ENCODE peak calls at places on chromosome 5, in seven cellular contexts. O is GM12878, Y is SK-N-SH, G is K562, J is H1, E is HCT116, P is HepG2. S is an unnamed sample.

GRCh38 chr5:10202089-10202753 is 47.5 kb downstream of the ATPSCKMT start:
- DNase-seq in O (no peak), Y (no peak), G (no peak), J (no peak), E (no peak), P (no peak), S (no peak)

GRCh38 chr5:169067641-169068316 is 233.2 kb downstream of the SLIT3 start:
- DNase-seq in O (no peak), Y (no peak), G (no peak), J (no peak), E (no peak), P (no peak), S (no peak)

GRCh38 chr5:92560698-92561361 is 1020.2 kb downstream of the NR2F1-AS1 start:
- DNase-seq in O (no peak), Y (no peak), G (no peak), J (peak), E (peak), P (no peak), S (no peak)

GRCh38 chr5:150130493-150130922 is 25.1 kb downstream of the PDGFRB start:
- DNase-seq in O (no peak), Y (no peak), G (no peak), J (no peak), E (no peak), P (no peak), S (no peak)

GRCh38 chr5:11046160-11046559 is 285.1 kb upstream of the DAP start:
- DNase-seq in O (no peak), Y (no peak), G (no peak), J (no peak), E (no peak), P (no peak), S (peak)

GRCh38 chr5:130652178-130652577 is 512.9 kb downstream of the HINT1 start:
- DNase-seq in O (no peak), Y (no peak), G (no peak), J (no peak), E (peak), P (no peak), S (no peak)

GRCh38 chr5:68240771-68241170 is 25.2 kb downstream of the PIK3R1 start:
- DNase-seq in O (no peak), Y (peak), G (no peak), J (no peak), E (no peak), P (no peak), S (no peak)

GRCh38 chr5:123285122-123286011 is 137.8 kb downstream of the CEP120 start:
- DNase-seq in O (no peak), Y (peak), G (no peak), J (no peak), E (no peak), P (no peak), S (peak)

GRCh38 chr5:142864293-142865260 is 94.4 kb downstream of the ARHGAP26 start:
- DNase-seq in O (no peak), Y (no peak), G (no peak), J (no peak), E (no peak), P (no peak), S (no peak)

GRCh38 chr5:83475540-83476469 is 4.3 kb downstream of the VCAN start:
- DNase-seq in O (no peak), Y (no peak), G (no peak), J (no peak), E (no peak), P (peak), S (no peak)

GRCh38 chr5:178214160-178214803 is 9.9 kb downstream of the HNRNPAB start:
- DNase-seq in O (no peak), Y (no peak), G (no peak), J (no peak), E (no peak), P (no peak), S (no peak)

GRCh38 chr5:58922392-58923171 is 339.7 kb downstream of the RAB3C start:
- DNase-seq in O (no peak), Y (no peak), G (no peak), J (no peak), E (no peak), P (no peak), S (peak)

GRCh38 chr5:140806834-140807775 is at the start of gene PCDHA4:
- DNase-seq in O (no peak), Y (peak), G (peak), J (no peak), E (no peak), P (peak), S (peak)

GRCh38 chr5:66134407-66134843 is 9.7 kb upstream of the SREK1 start:
- DNase-seq in O (no peak), Y (no peak), G (no peak), J (no peak), E (no peak), P (no peak), S (no peak)

GRCh38 chr5:116507051-116507537 is 67.5 kb downstream of the SEMA6A start:
- DNase-seq in O (no peak), Y (no peak), G (no peak), J (no peak), E (no peak), P (no peak), S (no peak)

GRCh38 chr5:179135006-179135405 is 74.8 kb downstream of the ZNF354C start:
- DNase-seq in O (no peak), Y (no peak), G (no peak), J (no peak), E (no peak), P (no peak), S (no peak)

DNA sequence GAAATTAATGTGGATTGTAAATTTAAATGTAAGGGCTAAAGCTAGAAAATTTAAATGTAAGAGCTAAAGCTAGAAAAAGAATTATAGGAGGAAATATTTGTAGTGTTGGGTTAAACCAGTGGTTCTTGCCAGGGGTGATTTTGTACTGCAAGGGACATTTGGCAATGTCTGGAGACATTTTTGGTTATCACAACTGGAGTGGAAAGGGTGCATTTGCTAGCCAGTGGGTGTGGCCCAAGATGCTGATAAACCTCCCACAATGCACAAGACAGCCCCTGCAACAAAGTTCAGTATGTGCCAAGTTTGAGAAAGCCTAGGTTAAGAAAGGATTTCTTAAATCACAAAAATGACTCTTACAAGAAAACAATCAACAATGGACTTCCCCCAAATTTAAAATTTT is 31.6 kb upstream of the ELL2 start:
- DNase-seq in O (no peak), Y (no peak), G (peak), J (no peak), E (no peak), P (no peak), S (no peak)
- TF ChIP-seq JUND in O (no peak), Y (no peak), G (no peak), J (no peak), E (no peak), P (no peak), S (no peak)

GRCh38 chr5:156950716-156951115 is 12.3 kb downstream of the TIMD4 start:
- DNase-seq in O (no peak), Y (no peak), G (no peak), J (no peak), E (no peak), P (no peak), S (no peak)
- TF ChIP-seq JUND in O (no peak), Y (no peak), G (no peak), J (no peak), E (no peak), P (no peak), S (no peak)

DNA sequence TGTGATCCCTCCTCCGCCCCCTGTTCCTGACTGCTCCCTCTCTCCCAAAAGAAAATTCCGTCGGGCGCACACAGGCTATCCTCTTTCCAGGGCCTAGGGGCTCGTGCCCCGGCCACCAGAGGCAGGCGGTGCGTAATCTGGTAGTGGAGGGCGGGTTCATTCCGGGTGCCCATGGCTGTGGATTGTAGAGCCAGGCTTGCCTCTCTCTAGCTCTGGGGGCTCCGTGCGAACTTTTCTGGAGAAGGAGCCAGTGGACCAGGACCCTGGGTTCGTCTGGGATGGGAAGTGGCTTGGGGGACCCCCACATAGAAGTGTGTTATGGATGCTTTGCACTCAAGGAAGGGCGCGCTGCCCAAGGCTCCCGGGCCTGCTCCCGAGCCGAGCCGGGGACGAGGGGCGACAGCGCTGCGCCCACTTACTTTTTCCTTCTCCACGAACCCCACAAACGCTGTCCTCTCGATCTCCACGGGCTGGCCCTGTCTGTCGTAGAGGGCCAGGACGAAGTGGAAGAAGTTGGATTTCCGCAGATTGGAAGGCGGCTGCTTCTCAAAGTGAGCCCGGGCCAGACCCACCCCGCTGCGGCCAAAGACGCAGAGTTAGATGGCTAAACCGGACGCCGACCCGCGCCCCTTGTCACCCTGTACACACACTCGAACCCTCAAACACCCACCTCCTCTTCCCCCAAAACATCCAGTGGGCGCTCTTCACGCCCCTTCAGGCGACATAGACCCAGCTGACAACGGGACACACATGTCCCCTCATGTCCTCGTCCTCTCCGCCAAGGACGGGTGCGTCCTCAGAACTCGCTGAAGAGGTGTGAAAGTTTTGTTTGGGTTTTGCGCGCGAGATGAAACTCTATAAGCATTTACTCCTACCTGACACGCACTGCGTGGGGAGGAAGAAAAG is 2.9 kb downstream of the EBF1 start:
- DNase-seq in O (no peak), Y (no peak), G (no peak), J (no peak), E (no peak), P (no peak), S (no peak)
- TF ChIP-seq JUND in O (no peak), Y (no peak), G (no peak), J (no peak), E (no peak), P (no peak), S (no peak)

GRCh38 chr5:57298295-57298984 is 124.6 kb downstream of the GPBP1 start:
- DNase-seq in O (peak), Y (peak), G (peak), J (no peak), E (peak), P (peak), S (peak)

GRCh38 chr5:57302164-57302563 is 128.3 kb downstream of the GPBP1 start:
- DNase-seq in O (peak), Y (no peak), G (no peak), J (no peak), E (peak), P (peak), S (no peak)

GRCh38 chr5:57302643-57303042 is 128.8 kb downstream of the GPBP1 start:
- DNase-seq in O (no peak), Y (no peak), G (no peak), J (no peak), E (no peak), P (no peak), S (no peak)

GRCh38 chr5:57299945-57300344 is 126.1 kb downstream of the GPBP1 start:
- DNase-seq in O (no peak), Y (no peak), G (no peak), J (no peak), E (no peak), P (no peak), S (no peak)

DNA sequence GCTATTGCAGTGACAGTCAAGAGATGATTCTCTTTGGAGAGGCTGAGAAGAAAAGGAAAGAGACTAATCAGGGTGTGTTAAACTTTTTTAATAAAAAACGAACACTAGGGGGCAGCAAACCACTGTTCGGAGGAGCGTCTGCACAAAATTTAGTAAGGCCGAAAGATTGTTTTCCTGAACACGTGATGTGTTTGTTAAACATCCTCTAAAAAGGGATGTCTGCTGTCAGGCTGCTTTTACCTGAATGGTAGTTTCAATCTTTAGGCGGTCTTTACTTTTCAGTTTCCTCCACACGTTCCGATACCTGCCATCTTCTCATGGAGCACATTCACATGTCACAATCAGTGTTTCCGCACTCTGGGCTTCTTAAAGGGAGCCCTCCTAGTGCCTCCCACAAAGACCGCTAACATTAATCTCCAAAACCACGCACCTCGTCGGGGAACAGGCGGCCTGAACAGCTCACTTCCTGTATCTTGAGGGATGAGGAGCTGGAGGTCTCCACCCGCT is 125.2 kb downstream of the GPBP1 start:
- DNase-seq in O (peak), Y (peak), G (peak), J (no peak), E (peak), P (peak), S (peak)
- TF ChIP-seq JUND in O (no peak), Y (no peak), G (no peak), J (no peak), E (no peak), P (no peak), S (no peak)

GRCh38 chr5:54388811-54389210 is 66.7 kb upstream of the HSPB3 start:
- DNase-seq in O (no peak), Y (no peak), G (no peak), J (no peak), E (no peak), P (no peak), S (no peak)

GRCh38 chr5:54390015-54390414 is 65.5 kb upstream of the HSPB3 start:
- DNase-seq in O (no peak), Y (no peak), G (peak), J (no peak), E (peak), P (no peak), S (peak)

GRCh38 chr5:54387659-54388232 is 67.8 kb upstream of the HSPB3 start:
- DNase-seq in O (no peak), Y (no peak), G (no peak), J (no peak), E (no peak), P (no peak), S (no peak)

GRCh38 chr5:54388411-54388810 is 67.1 kb upstream of the HSPB3 start:
- DNase-seq in O (no peak), Y (no peak), G (no peak), J (no peak), E (no peak), P (no peak), S (no peak)

DNA sequence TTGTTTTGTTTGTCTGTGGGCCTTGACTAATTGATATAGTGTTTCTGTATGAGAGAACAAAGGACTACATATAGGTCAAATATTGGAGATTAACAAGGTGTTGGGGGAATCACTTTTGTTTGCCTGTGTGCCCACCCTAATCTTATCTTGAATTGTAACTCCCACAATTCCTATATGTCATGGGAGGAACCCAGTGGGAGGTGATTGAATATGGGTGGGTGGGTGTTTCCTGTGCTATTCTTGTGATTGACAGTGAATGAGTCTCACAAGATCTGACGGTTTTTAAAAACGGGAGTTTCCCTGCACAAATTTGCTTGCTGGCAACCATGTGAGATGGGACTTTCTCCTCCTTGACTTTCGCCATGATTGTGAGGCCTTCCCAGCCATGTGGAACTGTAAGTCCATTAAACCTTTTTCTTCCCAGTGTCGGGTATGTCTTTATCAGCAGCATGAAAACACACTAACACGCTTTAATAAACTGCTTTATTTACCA is 64.9 kb upstream of the HSPB3 start:
- DNase-seq in O (no peak), Y (no peak), G (no peak), J (no peak), E (no peak), P (no peak), S (no peak)
- TF ChIP-seq JUND in O (no peak), Y (no peak), G (no peak), J (no peak), E (no peak), P (no peak), S (no peak)

DNA sequence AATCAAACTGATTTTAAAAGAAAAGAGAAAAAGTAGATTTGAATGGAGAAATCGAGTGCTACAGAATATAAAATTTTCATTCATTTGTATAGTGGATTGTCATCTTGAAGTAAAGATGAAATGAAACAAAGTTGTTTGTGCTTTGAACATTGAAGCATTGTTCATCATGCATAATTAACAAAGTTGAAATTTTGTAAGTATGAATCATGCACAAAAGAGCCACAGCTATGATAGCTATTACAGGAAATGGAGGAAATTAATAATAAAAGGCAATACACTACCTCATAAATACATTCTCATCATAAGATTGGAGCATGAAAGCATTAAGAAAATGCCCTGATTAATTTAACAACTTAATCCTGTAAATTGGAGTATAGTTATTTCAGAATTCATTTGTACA is 153.4 kb upstream of the TLX3 start:
- DNase-seq in O (no peak), Y (no peak), G (no peak), J (no peak), E (no peak), P (no peak), S (no peak)
- TF ChIP-seq JUND in O (no peak), Y (peak), G (no peak), J (no peak), E (no peak), P (no peak), S (no peak)

GRCh38 chr5:42900734-42901133 is 89.0 kb upstream of the SELENOP start:
- DNase-seq in O (no peak), Y (no peak), G (no peak), J (no peak), E (no peak), P (no peak), S (no peak)
- TF ChIP-seq JUND in O (no peak), Y (no peak), G (no peak), J (no peak), E (no peak), P (no peak), S (no peak)

DNA sequence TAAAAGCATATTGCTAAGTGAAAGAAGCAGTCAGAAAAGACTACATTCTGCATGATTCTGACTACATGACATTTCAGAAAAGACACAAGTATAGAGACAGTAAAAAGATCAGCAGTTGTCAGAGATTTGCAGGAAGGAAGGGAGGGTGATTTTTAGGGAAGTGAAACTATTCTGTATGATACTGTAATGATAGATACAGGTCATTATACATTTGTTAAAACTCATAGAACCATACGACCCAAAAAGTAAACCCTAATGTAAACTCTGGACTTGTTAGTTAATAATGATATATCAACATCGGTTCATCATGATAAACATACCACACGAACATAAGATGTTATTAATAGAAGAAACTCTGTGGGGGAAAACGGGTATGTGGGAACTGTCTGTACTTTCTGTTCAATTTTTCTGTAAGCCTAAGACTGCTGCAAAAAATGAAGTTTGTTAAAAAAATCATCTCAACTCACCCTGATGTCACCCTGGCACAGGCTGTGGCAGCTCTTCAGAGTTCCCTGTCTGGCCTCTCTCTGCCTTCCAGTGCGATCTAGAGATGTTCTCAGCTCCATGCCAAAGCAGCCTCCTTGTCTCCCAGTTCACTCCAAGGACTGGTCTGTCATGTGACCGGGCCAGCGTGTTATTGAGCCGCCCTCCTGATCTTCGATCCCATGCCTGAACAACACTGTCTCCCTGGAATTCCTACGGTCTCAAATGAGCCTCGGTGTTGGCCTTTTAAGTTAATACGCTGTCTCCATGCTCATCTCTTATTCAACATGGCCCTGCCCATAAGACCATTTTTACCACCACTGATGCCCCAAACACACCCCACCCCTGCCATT is 35.4 kb downstream of the PRLR start:
- DNase-seq in O (peak), Y (no peak), G (no peak), J (no peak), E (no peak), P (peak), S (no peak)
- TF ChIP-seq JUND in O (no peak), Y (no peak), G (no peak), J (no peak), E (no peak), P (no peak), S (no peak)

S was measured in T47D.